ENCODE peak calls at places on chromosomes 16 and 17, in nine cellular contexts. J, D, F, R, K, V, Q, S and Y are unnamed samples.

GRCh38 chr17:60383379-60383778 is 8.6 kb downstream of the USP32 start:
- DNase-seq in J (no peak), D (no peak), F (no peak), R (no peak), K (no peak), V (no peak), Q (no peak), S (no peak), Y (no peak)

GRCh38 chr17:61574542-61575351 is 16.3 kb downstream of the NACA2 start:
- DNase-seq in J (no peak), D (no peak), F (peak), R (peak), K (no peak), V (peak), Q (peak), S (no peak), Y (no peak)

GRCh38 chr16:27270389-27270788 is 1.8 kb upstream of the NSMCE1 start:
- DNase-seq in J (no peak), D (no peak), F (no peak), R (no peak), K (no peak), V (no peak), Q (no peak), S (no peak), Y (no peak)

GRCh38 chr17:35560703-35561102 is at the start of gene SLFN14:
- DNase-seq in J (no peak), D (no peak), F (no peak), R (no peak), K (no peak), V (no peak), Q (no peak), S (no peak), Y (no peak)

GRCh38 chr16:30659507-30660423 is 1.5 kb downstream of the FBRS start:
- DNase-seq in J (peak), D (no peak), F (peak), R (no peak), K (peak), V (no peak), Q (no peak), S (peak), Y (no peak)

GRCh38 chr17:50297407-50297865 is 23.2 kb downstream of the TMEM92 start:
- DNase-seq in J (peak), D (no peak), F (peak), R (peak), K (peak), V (peak), Q (peak), S (peak), Y (peak)

GRCh38 chr16:62256406-62256805 is 220.2 kb upstream of the CDH8 start:
- DNase-seq in J (no peak), D (no peak), F (peak), R (peak), K (no peak), V (no peak), Q (peak), S (no peak), Y (no peak)

GRCh38 chr16:22370038-22370541 is 4.3 kb downstream of the CDR2 start:
- DNase-seq in J (no peak), D (no peak), F (no peak), R (peak), K (no peak), V (no peak), Q (no peak), S (no peak), Y (no peak)

GRCh38 chr16:70665113-70665694 is 18.8 kb downstream of the IL34 start:
- DNase-seq in J (no peak), D (no peak), F (no peak), R (no peak), K (no peak), V (no peak), Q (no peak), S (no peak), Y (no peak)

GRCh38 chr17:57551321-57552079 is 193.6 kb downstream of the CCDC182 start:
- DNase-seq in J (peak), D (no peak), F (no peak), R (no peak), K (no peak), V (peak), Q (no peak), S (no peak), Y (no peak)

GRCh38 chr17:70137451-70138230 is 31.7 kb upstream of the KCNJ2 start:
- DNase-seq in J (peak), D (no peak), F (peak), R (peak), K (no peak), V (no peak), Q (peak), S (no peak), Y (no peak)

GRCh38 chr16:85632709-85633437 is 19.8 kb downstream of the GSE1 start:
- DNase-seq in J (no peak), D (no peak), F (no peak), R (no peak), K (no peak), V (no peak), Q (no peak), S (no peak), Y (no peak)

GRCh38 chr16:309476-309875 is 26.5 kb downstream of the PDIA2 start:
- DNase-seq in J (no peak), D (no peak), F (no peak), R (no peak), K (no peak), V (no peak), Q (no peak), S (no peak), Y (no peak)

GRCh38 chr16:64311241-64311640 is 810.6 kb downstream of the CDH11 start:
- DNase-seq in J (no peak), D (no peak), F (no peak), R (no peak), K (no peak), V (no peak), Q (no peak), S (no peak), Y (no peak)

GRCh38 chr16:27779719-27780161 is 229.8 kb downstream of the KATNIP start:
- DNase-seq in J (no peak), D (no peak), F (peak), R (peak), K (no peak), V (no peak), Q (peak), S (no peak), Y (peak)

GRCh38 chr17:79005063-79005861 is 4.3 kb downstream of the CANT1 start:
- DNase-seq in J (no peak), D (no peak), F (peak), R (no peak), K (peak), V (peak), Q (no peak), S (no peak), Y (no peak)

GRCh38 chr17:67377727-67378443 is 804 bp downstream of the PITPNC1 start:
- DNase-seq in J (peak), D (no peak), F (peak), R (peak), K (peak), V (peak), Q (no peak), S (peak), Y (peak)

GRCh38 chr17:42565523-42566214 is 1.2 kb upstream of the MLX start:
- DNase-seq in J (no peak), D (no peak), F (no peak), R (no peak), K (no peak), V (no peak), Q (no peak), S (no peak), Y (no peak)